ENCODE peak calls at places on chromosomes 1 and 21, in eight cellular contexts. I is OCI-LY7; W is GM20000; D is WTC11; K is lung; S is brain microvascular endothelial cell; X is GM23338; P is CD8-positive, alpha-beta T cell. O is an unnamed sample.

GRCh38 chr1:218664385-218665170 is 319.4 kb downstream of the TGFB2 start:
- DNase-seq in W (no peak), X (no peak), K (no peak), P (no peak), D (no peak), S (no peak), I (no peak), O (no peak)

GRCh38 chr1:243495442-243496172 is 239.8 kb downstream of the SDCCAG8 start:
- DNase-seq in K (no peak), W (peak), I (no peak), D (no peak), S (no peak), X (no peak), P (no peak), O (no peak)

GRCh38 chr1:215600258-215600792 is 33.2 kb downstream of the KCTD3 start:
- DNase-seq in D (no peak), X (no peak), P (no peak), I (no peak), W (no peak), K (no peak), S (no peak), O (no peak)

GRCh38 chr1:22855668-22856606 is 116.7 kb downstream of the LACTBL1 start:
- DNase-seq in S (no peak), K (no peak), X (no peak), P (no peak), D (no peak), W (no peak), I (no peak), O (no peak)

GRCh38 chr1:200445213-200445612 is 35.4 kb upstream of the ZNF281 start:
- DNase-seq in W (no peak), D (no peak), S (peak), P (no peak), K (no peak), X (no peak), I (no peak), O (no peak)

GRCh38 chr21:36700295-36700960 is 1.5 kb downstream of the SIM2 start:
- DNase-seq in D (no peak), W (no peak), S (no peak), I (no peak), X (peak), P (no peak), K (no peak), O (no peak)

GRCh38 chr1:76279387-76279748 is 204.8 kb downstream of the ST6GALNAC3 start:
- DNase-seq in W (no peak), K (no peak), I (no peak), X (no peak), D (no peak), S (no peak), P (no peak), O (no peak)

GRCh38 chr1:171434717-171435346 is 50.5 kb upstream of the PRRC2C start:
- DNase-seq in P (peak), K (no peak), X (no peak), S (peak), I (no peak), W (no peak), D (no peak), O (no peak)

GRCh38 chr1:57063427-57063826 is 97.6 kb upstream of the C8B start:
- DNase-seq in P (no peak), W (no peak), S (no peak), D (no peak), I (no peak), K (no peak), X (no peak), O (no peak)

GRCh38 chr1:42142894-42143675 is 10.1 kb upstream of the GUCA2B start:
- DNase-seq in W (no peak), P (no peak), I (no peak), S (no peak), X (no peak), D (no peak), K (peak), O (no peak)

GRCh38 chr1:55071477-55071876 is 32.1 kb downstream of the PCSK9 start:
- DNase-seq in W (no peak), I (peak), P (no peak), X (peak), K (no peak), D (peak), S (peak), O (no peak)
- TF ChIP-seq CTCF in W (peak), I (peak), P (no peak), X (peak), K (no peak), D (no peak), S (peak), O (peak)

DNA sequence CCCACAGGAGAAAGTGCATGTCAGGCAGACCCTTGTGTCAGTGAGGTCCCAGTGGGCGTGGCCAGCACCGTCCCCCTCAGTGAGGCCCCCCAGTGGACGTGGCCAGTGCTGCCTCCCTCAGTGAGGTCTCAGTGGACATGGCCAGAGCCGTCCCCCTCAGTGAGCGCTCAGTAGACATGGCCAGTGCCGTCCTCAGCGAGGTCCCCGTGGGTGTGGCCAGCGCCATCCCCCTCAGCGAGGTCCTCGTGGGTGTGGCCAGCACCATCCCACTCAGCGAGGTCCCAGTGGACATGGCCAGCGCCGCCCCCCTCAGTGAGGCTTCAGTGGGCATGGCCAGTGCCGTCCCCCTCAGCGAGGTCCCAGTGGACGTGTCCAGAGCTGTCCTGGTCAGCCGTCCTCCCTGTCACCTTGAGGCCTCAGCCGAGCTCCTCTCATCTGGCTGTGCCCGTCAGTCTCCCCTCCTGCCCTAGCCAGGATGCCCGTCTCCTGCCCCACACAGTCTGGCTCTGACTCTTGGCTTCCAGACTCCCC is 35.5 kb downstream of the PDE9A start:
- DNase-seq in S (no peak), P (no peak), W (no peak), D (peak), K (no peak), X (no peak), I (no peak), O (no peak)
- TF ChIP-seq CTCF in S (no peak), P (no peak), W (no peak), D (no peak), K (no peak), X (peak), I (peak), O (no peak)

GRCh38 chr1:186078245-186078644 is 296.8 kb downstream of the TPR start:
- DNase-seq in X (no peak), D (no peak), I (no peak), W (peak), S (no peak), K (no peak), P (no peak), O (peak)
- TF ChIP-seq CTCF in X (no peak), D (no peak), I (no peak), W (no peak), S (no peak), K (no peak), P (no peak), O (no peak)

GRCh38 chr1:59149435-59149834 is 147.5 kb upstream of the FGGY start:
- DNase-seq in W (no peak), D (no peak), S (no peak), I (no peak), P (no peak), X (no peak), K (no peak), O (no peak)

GRCh38 chr1:59144959-59145358 is 151.9 kb upstream of the FGGY start:
- DNase-seq in I (no peak), W (no peak), D (no peak), S (no peak), P (no peak), X (no peak), K (no peak), O (no peak)

GRCh38 chr1:59146056-59146455 is 150.8 kb upstream of the FGGY start:
- DNase-seq in P (no peak), W (no peak), D (no peak), S (no peak), K (no peak), I (no peak), X (no peak), O (no peak)

GRCh38 chr1:59143824-59144223 is 153.1 kb upstream of the FGGY start:
- DNase-seq in P (no peak), I (no peak), S (no peak), D (no peak), W (no peak), X (no peak), K (no peak), O (no peak)

GRCh38 chr1:59146651-59147358 is 150.1 kb upstream of the FGGY start:
- DNase-seq in D (peak), P (peak), S (no peak), I (no peak), X (peak), W (peak), K (peak), O (peak)
- TF ChIP-seq CTCF in D (no peak), P (peak), S (peak), I (no peak), X (no peak), W (peak), K (no peak), O (peak)

DNA sequence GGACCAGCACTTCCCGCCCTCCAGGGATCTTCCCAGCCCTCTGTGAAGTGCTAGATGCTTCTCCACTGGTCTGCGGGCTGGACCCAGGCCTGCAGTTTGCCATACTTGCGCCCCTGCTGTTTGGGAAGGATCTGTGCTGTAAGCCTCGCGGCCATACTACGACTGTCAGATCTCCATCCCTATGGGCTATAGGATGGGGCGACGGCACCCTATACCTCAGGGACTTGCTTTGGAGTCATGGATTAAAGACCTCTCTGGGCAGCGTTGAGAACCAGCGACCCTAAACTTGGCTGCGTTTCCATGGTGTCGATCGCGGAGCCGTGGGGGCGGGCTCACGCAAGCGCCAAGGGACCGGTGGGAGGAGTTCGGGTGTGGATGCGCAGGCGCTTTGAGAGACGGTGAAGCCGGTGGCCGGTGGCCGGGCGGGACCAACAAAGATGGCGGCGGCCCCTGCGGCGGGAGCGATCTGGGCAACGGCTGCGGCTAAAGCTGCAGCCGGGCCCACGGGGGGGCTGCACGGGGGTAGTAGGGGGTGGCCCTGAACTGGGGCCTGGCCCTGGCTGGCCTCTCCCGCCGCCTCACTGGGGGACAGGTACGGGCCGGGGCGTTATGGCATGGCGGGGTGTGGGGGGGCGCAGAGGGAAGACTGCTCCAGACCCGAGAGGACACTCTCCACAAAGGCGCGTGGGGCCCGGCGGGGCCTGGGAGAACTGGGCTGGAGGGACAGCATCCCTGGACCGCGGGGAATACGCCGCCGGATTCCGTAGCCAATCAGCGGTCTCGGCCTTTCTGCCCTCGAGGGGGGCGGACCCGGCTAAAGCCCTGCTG is at the start of gene USP21:
- DNase-seq in D (peak), I (peak), X (peak), S (peak), P (peak), W (peak), K (peak), O (peak)
- TF ChIP-seq CTCF in D (no peak), I (peak), X (peak), S (peak), P (no peak), W (no peak), K (no peak), O (no peak)

GRCh38 chr1:21508580-21509350 is 458 bp upstream of the ALPL start:
- DNase-seq in P (peak), K (peak), I (peak), D (peak), S (no peak), X (peak), W (peak), O (peak)

GRCh38 chr1:21510113-21510493 is 880 bp downstream of the ALPL start:
- DNase-seq in P (no peak), D (peak), K (no peak), W (no peak), X (peak), S (no peak), I (no peak), O (no peak)

GRCh38 chr1:21511579-21512522 is 2.6 kb downstream of the ALPL start:
- DNase-seq in I (no peak), S (peak), X (no peak), P (no peak), D (no peak), W (no peak), K (peak), O (no peak)

GRCh38 chr1:21509351-21510112 is at the start of gene ALPL:
- DNase-seq in I (no peak), P (no peak), K (no peak), X (peak), D (peak), W (no peak), S (no peak), O (no peak)

DNA sequence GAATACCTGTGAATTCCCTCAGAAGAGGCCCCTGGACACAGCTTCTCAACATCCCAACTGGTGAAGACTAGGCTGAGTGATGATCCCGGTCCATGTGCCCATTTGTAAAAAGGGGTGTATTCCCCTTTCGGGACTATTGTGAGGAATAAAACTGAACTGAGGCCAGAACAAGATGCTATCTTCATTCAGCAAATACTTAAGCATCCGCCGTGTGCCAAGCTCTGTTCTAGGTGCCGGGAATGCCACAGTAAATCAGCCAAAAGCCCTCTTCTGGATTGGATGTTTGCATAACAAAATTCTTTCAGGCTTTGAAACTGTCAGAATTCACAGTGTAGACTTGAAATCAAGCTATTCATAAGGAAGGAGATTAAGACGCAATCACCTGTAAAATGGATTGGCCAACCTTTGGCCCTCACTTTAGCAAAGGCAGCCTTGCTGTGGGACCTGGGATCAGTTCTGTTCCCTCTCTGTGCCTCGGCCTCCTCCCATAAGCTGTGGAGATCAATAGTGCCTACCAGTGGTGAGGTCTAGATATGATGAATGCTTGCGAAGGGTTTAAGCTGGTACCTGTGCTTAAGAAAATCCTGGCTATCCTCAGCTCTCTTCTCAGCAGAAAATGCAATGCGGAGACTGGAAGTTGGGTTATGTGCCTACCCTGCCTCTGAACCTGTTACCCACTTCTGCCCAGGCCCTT is 1.8 kb downstream of the ALPL start:
- DNase-seq in K (no peak), P (no peak), I (no peak), W (no peak), S (no peak), D (no peak), X (no peak), O (no peak)
- TF ChIP-seq CTCF in K (no peak), P (no peak), I (peak), W (no peak), S (peak), D (no peak), X (peak), O (no peak)

GRCh38 chr21:46110499-46111192 is 12.7 kb downstream of the COL6A2 start:
- DNase-seq in W (no peak), S (no peak), K (peak), I (no peak), X (peak), P (peak), D (peak), O (no peak)
- TF ChIP-seq CTCF in W (no peak), S (peak), K (no peak), I (no peak), X (no peak), P (no peak), D (no peak), O (no peak)

DNA sequence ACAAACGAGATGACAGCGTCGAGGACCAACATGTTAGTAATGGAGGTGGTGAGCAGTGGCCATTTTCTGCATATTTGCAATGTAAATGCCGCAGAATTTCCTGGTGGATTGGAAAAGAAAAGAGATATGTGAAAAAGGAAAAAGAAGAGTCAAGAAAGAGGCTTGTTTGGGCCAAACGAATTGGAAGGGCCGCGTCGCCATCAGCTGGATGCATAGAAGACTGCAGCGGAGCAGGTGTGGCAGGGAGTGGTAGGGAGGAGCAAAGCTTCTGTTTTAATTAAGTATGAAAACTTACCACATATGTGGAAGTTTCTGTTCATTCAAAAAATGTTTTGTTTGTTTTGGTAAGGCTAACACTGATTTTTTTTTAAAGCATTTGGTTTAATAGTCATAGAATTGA is 690.7 kb downstream of the NCAM2 start:
- DNase-seq in W (no peak), I (no peak), X (peak), D (peak), P (no peak), S (no peak), K (no peak), O (no peak)
- TF ChIP-seq CTCF in W (no peak), I (peak), X (peak), D (peak), P (no peak), S (peak), K (no peak), O (no peak)

GRCh38 chr1:222926566-222926965 is 111.7 kb downstream of the DISP1 start:
- DNase-seq in S (no peak), P (no peak), D (no peak), K (no peak), X (no peak), I (no peak), W (no peak), O (no peak)

GRCh38 chr1:222924140-222924706 is 109.4 kb downstream of the DISP1 start:
- DNase-seq in I (no peak), S (no peak), X (no peak), D (no peak), K (no peak), P (no peak), W (no peak), O (no peak)

GRCh38 chr1:222931018-222931417 is 116.2 kb downstream of the DISP1 start:
- DNase-seq in X (no peak), S (no peak), P (no peak), D (no peak), K (no peak), W (no peak), I (no peak), O (no peak)

GRCh38 chr1:222930097-222930496 is 115.3 kb downstream of the DISP1 start:
- DNase-seq in S (no peak), P (no peak), X (no peak), K (no peak), I (no peak), D (no peak), W (no peak), O (no peak)

GRCh38 chr1:222928212-222928611 is 113.4 kb downstream of the DISP1 start:
- DNase-seq in W (no peak), D (peak), K (peak), P (no peak), I (no peak), X (peak), S (peak), O (no peak)
- TF ChIP-seq CTCF in W (no peak), D (no peak), K (no peak), P (no peak), I (no peak), X (no peak), S (peak), O (no peak)